ENCODE peak calls at places on chromosomes 6 and 20, in five cellular contexts. W is NCI-H1092 treated with DMSO at 0.1 percent for 48 hours; E is cardiac fibroblast; Y is stimulated activated CD4-positive, alpha-beta T cell treated with anti-CD3 and anti-CD28 coated beads, TNF-alpha, amount 100 ng/mL, for 48 hours; H is ACHN. L is an unnamed sample.

GRCh38 chr6:113414511-113414910 is 442.6 kb upstream of the MARCKS start:
- DNase-seq in Y (no peak), H (peak; percentile 73), W (peak; percentile 40), E (peak; percentile 80), L (no peak)

GRCh38 chr6:106159531-106159940 is 73.4 kb downstream of the PRDM1 start:
- DNase-seq in W (no peak), Y (no peak), E (peak; percentile 83), H (peak; percentile 80), L (no peak)

GRCh38 chr20:4869290-4870193 is 131.8 kb downstream of the SLC23A2 start:
- DNase-seq in H (no peak), W (no peak), Y (no peak), E (no peak), L (no peak)

GRCh38 chr6:87172292-87172691 is 16.9 kb downstream of the ZNF292 start:
- DNase-seq in Y (no peak), H (no peak), E (no peak), W (no peak), L (no peak)

GRCh38 chr6:154276810-154277577 is 79.6 kb downstream of the IPCEF1 start:
- DNase-seq in Y (no peak), H (peak; percentile 56), W (peak; percentile 84), E (peak; percentile 67), L (no peak)

GRCh38 chr6:1223312-1223603 is 88.6 kb upstream of the FOXQ1 start:
- DNase-seq in Y (no peak), H (no peak), W (no peak), E (no peak), L (no peak)

GRCh38 chr6:158772851-158773371 is 46.3 kb downstream of the EZR start:
- DNase-seq in W (no peak), Y (no peak), H (no peak), E (peak; percentile 46), L (no peak)

GRCh38 chr6:131368077-131368911 is 204.7 kb upstream of the ARG1 start:
- DNase-seq in H (no peak), Y (no peak), E (peak; percentile 77), W (no peak), L (no peak)